ENCODE peak calls at places on chromosomes 13 and 19, in four cellular contexts. One of them, this sample, is unnamed.

GRCh38 chr19:50461066-50461875 is 15.0 kb upstream of the EMC10 start:
- DNase-seq in HepG2: peak
- DNase-seq in WTC11: peak
- DNase-seq in GM12878: peak
- DNase-seq in this sample: peak

GRCh38 chr13:100138859-100139491 is 50.1 kb downstream of the PCCA start:
- DNase-seq in GM12878: no peak
- DNase-seq in WTC11: no peak
- DNase-seq in HepG2: no peak
- DNase-seq in this sample: no peak

GRCh38 chr19:10214784-10215183 is 16.3 kb downstream of the S1PR2 start:
- DNase-seq in HepG2: no peak
- DNase-seq in WTC11: no peak
- DNase-seq in GM12878: no peak
- DNase-seq in this sample: no peak

GRCh38 chr13:110322126-110322827 is 15.2 kb downstream of the COL4A2 start:
- DNase-seq in WTC11: no peak
- DNase-seq in HepG2: no peak
- DNase-seq in GM12878: no peak
- DNase-seq in this sample: no peak

GRCh38 chr13:55566334-55566733 is 1574.4 kb upstream of the PRR20A start:
- DNase-seq in HepG2: no peak
- DNase-seq in GM12878: no peak
- DNase-seq in WTC11: no peak
- DNase-seq in this sample: no peak

GRCh38 chr19:42655748-42656147 is 61.0 kb upstream of the CEACAM8 start:
- DNase-seq in HepG2: no peak
- DNase-seq in GM12878: no peak
- DNase-seq in WTC11: no peak
- DNase-seq in this sample: no peak

GRCh38 chr13:110415669-110416068 is 108.6 kb downstream of the COL4A2 start:
- DNase-seq in WTC11: no peak
- DNase-seq in GM12878: no peak
- DNase-seq in HepG2: peak
- DNase-seq in this sample: peak

GRCh38 chr19:42512743-42513304 is 15.5 kb downstream of the CEACAM1 start:
- DNase-seq in WTC11: peak
- DNase-seq in GM12878: peak
- DNase-seq in HepG2: no peak
- DNase-seq in this sample: no peak

GRCh38 chr13:85536706-85537105 is 262.5 kb downstream of the SLITRK6 start:
- DNase-seq in GM12878: no peak
- DNase-seq in HepG2: no peak
- DNase-seq in WTC11: no peak
- DNase-seq in this sample: no peak

GRCh38 chr13:52848455-52849190 is at the start of gene PCDH8:
- DNase-seq in WTC11: peak
- DNase-seq in GM12878: no peak
- DNase-seq in HepG2: no peak
- DNase-seq in this sample: no peak

GRCh38 chr19:49758292-49758691 is 4.8 kb downstream of the TSKS start:
- DNase-seq in GM12878: no peak
- DNase-seq in WTC11: no peak
- DNase-seq in HepG2: no peak
- DNase-seq in this sample: no peak

GRCh38 chr13:26474286-26474685 is 83.2 kb upstream of the WASF3 start:
- DNase-seq in GM12878: no peak
- DNase-seq in HepG2: no peak
- DNase-seq in WTC11: no peak
- DNase-seq in this sample: no peak

GRCh38 chr13:100957741-100958140 is 283.1 kb upstream of the TMTC4 start:
- DNase-seq in HepG2: no peak
- DNase-seq in GM12878: no peak
- DNase-seq in WTC11: no peak
- DNase-seq in this sample: no peak

GRCh38 chr19:39410620-39411005 is 1.9 kb upstream of the PLEKHG2 start:
- DNase-seq in HepG2: no peak
- DNase-seq in WTC11: no peak
- DNase-seq in GM12878: no peak
- DNase-seq in this sample: no peak

GRCh38 chr13:95924389-95924994 is 128.7 kb downstream of the UGGT2 start:
- DNase-seq in GM12878: no peak
- DNase-seq in WTC11: no peak
- DNase-seq in HepG2: peak
- DNase-seq in this sample: no peak

GRCh38 chr13:49368688-49369087 is 75.2 kb downstream of the CAB39L start:
- DNase-seq in HepG2: no peak
- DNase-seq in WTC11: no peak
- DNase-seq in GM12878: no peak
- DNase-seq in this sample: no peak

GRCh38 chr19:38062959-38063786 is 156.2 kb downstream of the SIPA1L3 start:
- DNase-seq in GM12878: no peak
- DNase-seq in WTC11: no peak
- DNase-seq in HepG2: no peak
- DNase-seq in this sample: peak

GRCh38 chr13:105518086-105518485 is 1017.4 kb downstream of the EFNB2 start:
- DNase-seq in HepG2: no peak
- DNase-seq in GM12878: no peak
- DNase-seq in WTC11: no peak
- DNase-seq in this sample: no peak

GRCh38 chr13:113656831-113657671 is 947 bp downstream of the ATP4B start:
- DNase-seq in GM12878: no peak
- DNase-seq in HepG2: no peak
- DNase-seq in WTC11: peak
- DNase-seq in this sample: no peak
- TF ChIP-seq TCF7 in GM12878: no peak
- TF ChIP-seq TCF7 in HepG2: no peak
- TF ChIP-seq TCF7 in WTC11: no peak
- TF ChIP-seq TCF7 in this sample: no peak

GRCh38 chr19:47228937-47229673 is 1.9 kb downstream of the BBC3 start:
- DNase-seq in GM12878: no peak
- DNase-seq in WTC11: no peak
- DNase-seq in HepG2: peak
- DNase-seq in this sample: no peak
- TF ChIP-seq TCF7 in GM12878: no peak
- TF ChIP-seq TCF7 in WTC11: no peak
- TF ChIP-seq TCF7 in HepG2: no peak
- TF ChIP-seq TCF7 in this sample: no peak

DNA sequence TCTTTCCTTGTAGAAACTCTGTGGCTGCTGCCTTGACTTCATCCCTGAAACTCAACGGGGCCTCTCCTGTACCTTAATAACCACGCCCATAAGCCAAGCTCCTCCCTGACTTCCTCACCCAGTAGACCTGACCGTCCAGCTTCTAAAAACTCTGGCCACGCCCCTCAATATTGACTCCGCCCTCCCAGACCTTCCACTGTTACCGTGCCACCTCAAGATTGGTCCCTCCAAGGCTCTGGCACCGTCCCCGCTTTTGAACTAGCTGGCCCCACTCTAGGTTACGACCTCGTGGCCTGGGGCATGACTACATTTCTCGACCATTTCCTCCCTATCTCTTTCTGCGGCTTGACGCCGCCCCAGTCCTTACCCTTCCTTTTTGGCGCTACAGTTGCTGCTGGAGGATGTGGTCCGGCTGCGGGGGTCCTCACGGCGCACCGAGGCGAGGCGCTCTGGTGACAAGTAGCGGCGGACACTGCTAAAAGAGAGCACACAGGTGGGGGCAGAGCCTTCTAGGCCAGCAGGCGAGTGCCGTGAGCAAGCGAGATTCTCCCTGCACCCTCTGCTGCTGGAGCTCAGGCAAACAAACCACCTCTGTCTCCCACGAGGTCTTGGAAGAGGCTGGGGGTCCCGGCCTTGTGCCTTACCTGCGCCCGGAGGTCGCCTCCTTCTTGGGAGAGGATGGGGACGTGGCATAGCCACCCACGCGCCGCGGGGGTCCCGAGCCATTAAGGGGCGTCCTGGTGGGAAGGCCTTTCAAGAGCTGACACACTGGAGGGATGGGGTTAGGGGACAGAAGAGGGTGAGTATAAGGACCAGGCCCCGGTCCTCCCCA is 2.3 kb upstream of the EML2 start:
- DNase-seq in GM12878: peak
- DNase-seq in HepG2: peak
- DNase-seq in WTC11: peak
- DNase-seq in this sample: peak
- TF ChIP-seq TCF7 in GM12878: no peak
- TF ChIP-seq TCF7 in HepG2: no peak
- TF ChIP-seq TCF7 in WTC11: no peak
- TF ChIP-seq TCF7 in this sample: no peak

GRCh38 chr19:40754611-40755247 is 3.7 kb downstream of the SNRPA start:
- DNase-seq in WTC11: no peak
- DNase-seq in GM12878: no peak
- DNase-seq in HepG2: peak
- DNase-seq in this sample: no peak
- TF ChIP-seq TCF7 in WTC11: no peak
- TF ChIP-seq TCF7 in GM12878: no peak
- TF ChIP-seq TCF7 in HepG2: no peak
- TF ChIP-seq TCF7 in this sample: no peak

GRCh38 chr19:4957981-4958380 is 10.9 kb upstream of the KDM4B start:
- DNase-seq in HepG2: no peak
- DNase-seq in WTC11: no peak
- DNase-seq in GM12878: no peak
- DNase-seq in this sample: no peak
- TF ChIP-seq TCF7 in HepG2: no peak
- TF ChIP-seq TCF7 in WTC11: no peak
- TF ChIP-seq TCF7 in GM12878: no peak
- TF ChIP-seq TCF7 in this sample: no peak

GRCh38 chr19:45919678-45920077 is 5.1 kb upstream of the NANOS2 start:
- DNase-seq in GM12878: no peak
- DNase-seq in HepG2: no peak
- DNase-seq in WTC11: no peak
- DNase-seq in this sample: no peak
- TF ChIP-seq TCF7 in GM12878: no peak
- TF ChIP-seq TCF7 in HepG2: no peak
- TF ChIP-seq TCF7 in WTC11: no peak
- TF ChIP-seq TCF7 in this sample: no peak

GRCh38 chr13:76014618-76015315 is 378.6 kb downstream of the LMO7 start:
- DNase-seq in HepG2: no peak
- DNase-seq in WTC11: no peak
- DNase-seq in GM12878: no peak
- DNase-seq in this sample: no peak
- TF ChIP-seq TCF7 in HepG2: no peak
- TF ChIP-seq TCF7 in WTC11: no peak
- TF ChIP-seq TCF7 in GM12878: no peak
- TF ChIP-seq TCF7 in this sample: no peak

GRCh38 chr13:31947105-31947504 is 84.5 kb upstream of the FRY start:
- DNase-seq in WTC11: no peak
- DNase-seq in HepG2: no peak
- DNase-seq in GM12878: no peak
- DNase-seq in this sample: no peak

GRCh38 chr13:31950121-31950810 is 81.3 kb upstream of the FRY start:
- DNase-seq in HepG2: no peak
- DNase-seq in GM12878: no peak
- DNase-seq in WTC11: no peak
- DNase-seq in this sample: no peak

GRCh38 chr13:31947506-31947905 is 84.1 kb upstream of the FRY start:
- DNase-seq in WTC11: no peak
- DNase-seq in GM12878: no peak
- DNase-seq in HepG2: no peak
- DNase-seq in this sample: no peak

GRCh38 chr13:31952641-31953380 is 78.8 kb upstream of the FRY start:
- DNase-seq in HepG2: no peak
- DNase-seq in GM12878: no peak
- DNase-seq in WTC11: no peak
- DNase-seq in this sample: no peak

GRCh38 chr13:31951215-31951678 is 80.3 kb upstream of the FRY start:
- DNase-seq in HepG2: no peak
- DNase-seq in WTC11: no peak
- DNase-seq in GM12878: peak
- DNase-seq in this sample: no peak
- TF ChIP-seq TCF7 in HepG2: no peak
- TF ChIP-seq TCF7 in WTC11: no peak
- TF ChIP-seq TCF7 in GM12878: no peak
- TF ChIP-seq TCF7 in this sample: no peak

This sample was measured in K562.